ENCODE peak calls at places on chromosomes 3 and 15, in nine cellular contexts. One of them, this sample, is unnamed.

GRCh38 chr15:66306381-66306780 is 13.0 kb downstream of the DIS3L start:
- DNase-seq in stimulated activated CD8-positive, alpha-beta memory T cell treated with anti-CD3 and anti-CD28 coated beads, Interleukin-4, amount 100 ng/mL, for 4 hours: no peak
- DNase-seq in erythroblast: no peak
- DNase-seq in amniotic stem cell: no peak
- DNase-seq in T-cell: no peak
- DNase-seq in endothelial cell of umbilical vein: no peak
- DNase-seq in Jurkat, Clone E6-1: no peak
- DNase-seq in A172: no peak
- DNase-seq in Daoy: no peak
- DNase-seq in this sample: no peak

GRCh38 chr3:2927252-2927651 is 182.9 kb downstream of the IL5RA start:
- DNase-seq in stimulated activated CD8-positive, alpha-beta memory T cell treated with anti-CD3 and anti-CD28 coated beads, Interleukin-4, amount 100 ng/mL, for 4 hours: no peak
- DNase-seq in erythroblast: no peak
- DNase-seq in amniotic stem cell: no peak
- DNase-seq in T-cell: no peak
- DNase-seq in endothelial cell of umbilical vein: no peak
- DNase-seq in Jurkat, Clone E6-1: peak; percentile 9
- DNase-seq in A172: no peak
- DNase-seq in Daoy: no peak
- DNase-seq in this sample: no peak

GRCh38 chr3:130341388-130341787 is 4.1 kb upstream of the COL6A5 start:
- DNase-seq in stimulated activated CD8-positive, alpha-beta memory T cell treated with anti-CD3 and anti-CD28 coated beads, Interleukin-4, amount 100 ng/mL, for 4 hours: no peak
- DNase-seq in erythroblast: no peak
- DNase-seq in amniotic stem cell: no peak
- DNase-seq in T-cell: no peak
- DNase-seq in endothelial cell of umbilical vein: no peak
- DNase-seq in Jurkat, Clone E6-1: no peak
- DNase-seq in A172: peak; percentile 86
- DNase-seq in Daoy: peak; percentile 73
- DNase-seq in this sample: no peak

GRCh38 chr3:181974198-181974597 is 262.5 kb downstream of the SOX2 start:
- DNase-seq in stimulated activated CD8-positive, alpha-beta memory T cell treated with anti-CD3 and anti-CD28 coated beads, Interleukin-4, amount 100 ng/mL, for 4 hours: no peak
- DNase-seq in erythroblast: no peak
- DNase-seq in amniotic stem cell: no peak
- DNase-seq in T-cell: no peak
- DNase-seq in endothelial cell of umbilical vein: no peak
- DNase-seq in Jurkat, Clone E6-1: no peak
- DNase-seq in A172: peak; percentile 13
- DNase-seq in Daoy: peak; percentile 13
- DNase-seq in this sample: no peak

GRCh38 chr15:47367991-47368390 is 349.3 kb upstream of the SEMA6D start:
- DNase-seq in stimulated activated CD8-positive, alpha-beta memory T cell treated with anti-CD3 and anti-CD28 coated beads, Interleukin-4, amount 100 ng/mL, for 4 hours: no peak
- DNase-seq in erythroblast: no peak
- DNase-seq in amniotic stem cell: no peak
- DNase-seq in T-cell: no peak
- DNase-seq in endothelial cell of umbilical vein: no peak
- DNase-seq in Jurkat, Clone E6-1: no peak
- DNase-seq in A172: no peak
- DNase-seq in Daoy: no peak
- DNase-seq in this sample: no peak

GRCh38 chr3:58383904-58384303 is 49.7 kb downstream of the PDHB start:
- DNase-seq in stimulated activated CD8-positive, alpha-beta memory T cell treated with anti-CD3 and anti-CD28 coated beads, Interleukin-4, amount 100 ng/mL, for 4 hours: no peak
- DNase-seq in erythroblast: no peak
- DNase-seq in amniotic stem cell: peak; percentile 93
- DNase-seq in T-cell: no peak
- DNase-seq in endothelial cell of umbilical vein: no peak
- DNase-seq in Jurkat, Clone E6-1: no peak
- DNase-seq in A172: peak; percentile 98
- DNase-seq in Daoy: peak; percentile 96
- DNase-seq in this sample: no peak

GRCh38 chr3:97821413-97821809 is 400 bp upstream of the CRYBG3 start:
- DNase-seq in stimulated activated CD8-positive, alpha-beta memory T cell treated with anti-CD3 and anti-CD28 coated beads, Interleukin-4, amount 100 ng/mL, for 4 hours: no peak
- DNase-seq in erythroblast: no peak
- DNase-seq in amniotic stem cell: no peak
- DNase-seq in T-cell: peak; percentile 36
- DNase-seq in endothelial cell of umbilical vein: no peak
- DNase-seq in Jurkat, Clone E6-1: peak; percentile 23
- DNase-seq in A172: peak; percentile 41
- DNase-seq in Daoy: peak; percentile 52
- DNase-seq in this sample: peak; percentile 30

GRCh38 chr15:71538922-71539321 is 271.4 kb upstream of the NR2E3 start:
- DNase-seq in stimulated activated CD8-positive, alpha-beta memory T cell treated with anti-CD3 and anti-CD28 coated beads, Interleukin-4, amount 100 ng/mL, for 4 hours: no peak
- DNase-seq in erythroblast: no peak
- DNase-seq in amniotic stem cell: no peak
- DNase-seq in T-cell: no peak
- DNase-seq in endothelial cell of umbilical vein: no peak
- DNase-seq in Jurkat, Clone E6-1: no peak
- DNase-seq in A172: no peak
- DNase-seq in Daoy: no peak
- DNase-seq in this sample: no peak

GRCh38 chr15:48064435-48064834 is 56.4 kb upstream of the SLC24A5 start:
- DNase-seq in stimulated activated CD8-positive, alpha-beta memory T cell treated with anti-CD3 and anti-CD28 coated beads, Interleukin-4, amount 100 ng/mL, for 4 hours: no peak
- DNase-seq in erythroblast: no peak
- DNase-seq in amniotic stem cell: no peak
- DNase-seq in T-cell: no peak
- DNase-seq in endothelial cell of umbilical vein: no peak
- DNase-seq in Jurkat, Clone E6-1: no peak
- DNase-seq in A172: no peak
- DNase-seq in Daoy: no peak
- DNase-seq in this sample: no peak

GRCh38 chr15:50800715-50801114 is 35.2 kb upstream of the SPPL2A start:
- DNase-seq in stimulated activated CD8-positive, alpha-beta memory T cell treated with anti-CD3 and anti-CD28 coated beads, Interleukin-4, amount 100 ng/mL, for 4 hours: no peak
- DNase-seq in erythroblast: no peak
- DNase-seq in amniotic stem cell: no peak
- DNase-seq in T-cell: no peak
- DNase-seq in endothelial cell of umbilical vein: no peak
- DNase-seq in Jurkat, Clone E6-1: no peak
- DNase-seq in A172: no peak
- DNase-seq in Daoy: no peak
- DNase-seq in this sample: no peak

GRCh38 chr3:155744091-155744625 is 713 bp downstream of the PLCH1 start:
- DNase-seq in stimulated activated CD8-positive, alpha-beta memory T cell treated with anti-CD3 and anti-CD28 coated beads, Interleukin-4, amount 100 ng/mL, for 4 hours: no peak
- DNase-seq in erythroblast: peak; percentile 18
- DNase-seq in amniotic stem cell: no peak
- DNase-seq in T-cell: no peak
- DNase-seq in endothelial cell of umbilical vein: no peak
- DNase-seq in Jurkat, Clone E6-1: peak; percentile 42
- DNase-seq in A172: peak; percentile 22
- DNase-seq in Daoy: peak; percentile 82
- DNase-seq in this sample: no peak

GRCh38 chr3:182327196-182327681 is 466.1 kb upstream of the ATP11B start:
- DNase-seq in stimulated activated CD8-positive, alpha-beta memory T cell treated with anti-CD3 and anti-CD28 coated beads, Interleukin-4, amount 100 ng/mL, for 4 hours: no peak
- DNase-seq in erythroblast: no peak
- DNase-seq in amniotic stem cell: no peak
- DNase-seq in T-cell: no peak
- DNase-seq in endothelial cell of umbilical vein: no peak
- DNase-seq in Jurkat, Clone E6-1: no peak
- DNase-seq in A172: peak; percentile 63
- DNase-seq in Daoy: peak; percentile 84
- DNase-seq in this sample: no peak

GRCh38 chr15:52103217-52104207 is 9.1 kb downstream of the BCL2L10 start:
- DNase-seq in stimulated activated CD8-positive, alpha-beta memory T cell treated with anti-CD3 and anti-CD28 coated beads, Interleukin-4, amount 100 ng/mL, for 4 hours: no peak
- DNase-seq in erythroblast: no peak
- DNase-seq in amniotic stem cell: peak; percentile 75
- DNase-seq in T-cell: no peak
- DNase-seq in endothelial cell of umbilical vein: peak; percentile 98
- DNase-seq in Jurkat, Clone E6-1: no peak
- DNase-seq in A172: peak; percentile 96
- DNase-seq in Daoy: peak; percentile 99
- DNase-seq in this sample: no peak

GRCh38 chr3:27472166-27472565 is 12.0 kb downstream of the SLC4A7 start:
- DNase-seq in stimulated activated CD8-positive, alpha-beta memory T cell treated with anti-CD3 and anti-CD28 coated beads, Interleukin-4, amount 100 ng/mL, for 4 hours: no peak
- DNase-seq in erythroblast: no peak
- DNase-seq in amniotic stem cell: no peak
- DNase-seq in T-cell: no peak
- DNase-seq in endothelial cell of umbilical vein: no peak
- DNase-seq in Jurkat, Clone E6-1: no peak
- DNase-seq in A172: no peak
- DNase-seq in Daoy: no peak
- DNase-seq in this sample: no peak

GRCh38 chr3:39990532-39990931 is 181.1 kb downstream of the MYRIP start:
- DNase-seq in stimulated activated CD8-positive, alpha-beta memory T cell treated with anti-CD3 and anti-CD28 coated beads, Interleukin-4, amount 100 ng/mL, for 4 hours: no peak
- DNase-seq in erythroblast: peak; percentile 40
- DNase-seq in amniotic stem cell: no peak
- DNase-seq in T-cell: no peak
- DNase-seq in endothelial cell of umbilical vein: peak; percentile 70
- DNase-seq in Jurkat, Clone E6-1: peak; percentile 44
- DNase-seq in A172: peak; percentile 14
- DNase-seq in Daoy: peak; percentile 4
- DNase-seq in this sample: no peak

GRCh38 chr3:128808672-128809071 is 70.7 kb upstream of the ACAD9 start:
- DNase-seq in stimulated activated CD8-positive, alpha-beta memory T cell treated with anti-CD3 and anti-CD28 coated beads, Interleukin-4, amount 100 ng/mL, for 4 hours: no peak
- DNase-seq in erythroblast: no peak
- DNase-seq in amniotic stem cell: no peak
- DNase-seq in T-cell: no peak
- DNase-seq in endothelial cell of umbilical vein: no peak
- DNase-seq in Jurkat, Clone E6-1: no peak
- DNase-seq in A172: no peak
- DNase-seq in Daoy: no peak
- DNase-seq in this sample: no peak

GRCh38 chr3:65582012-65582717 is 456.6 kb downstream of the MAGI1 start:
- DNase-seq in stimulated activated CD8-positive, alpha-beta memory T cell treated with anti-CD3 and anti-CD28 coated beads, Interleukin-4, amount 100 ng/mL, for 4 hours: no peak
- DNase-seq in erythroblast: no peak
- DNase-seq in amniotic stem cell: no peak
- DNase-seq in T-cell: no peak
- DNase-seq in endothelial cell of umbilical vein: no peak
- DNase-seq in Jurkat, Clone E6-1: no peak
- DNase-seq in A172: no peak
- DNase-seq in Daoy: no peak
- DNase-seq in this sample: no peak

This sample was measured in effector CD4-positive, alpha-beta T cell.